ENCODE peak calls at places on chromosomes 4 and X, in four cellular contexts. One of them, this sample, is unnamed.

GRCh38 chrX:134604701-134605271 is 53.5 kb downstream of the PLAC1 start:
- DNase-seq in left cardiac atrium: peak; percentile 35
- DNase-seq in foreskin fibroblast: no peak
- DNase-seq in GM03348: peak; percentile 11
- DNase-seq in this sample: no peak

GRCh38 chr4:86432552-86433134 is 72.8 kb upstream of the MAPK10 start:
- DNase-seq in left cardiac atrium: no peak
- DNase-seq in foreskin fibroblast: no peak
- DNase-seq in GM03348: no peak
- DNase-seq in this sample: no peak

GRCh38 chr4:54545663-54546424 is 111.9 kb upstream of the KIT start:
- DNase-seq in left cardiac atrium: no peak
- DNase-seq in foreskin fibroblast: no peak
- DNase-seq in GM03348: no peak
- DNase-seq in this sample: no peak

GRCh38 chrX:97267916-97268680 is 384.4 kb downstream of the RPA4 start:
- DNase-seq in left cardiac atrium: no peak
- DNase-seq in foreskin fibroblast: no peak
- DNase-seq in GM03348: peak; percentile 4
- DNase-seq in this sample: no peak

GRCh38 chr4:16225139-16225538 is 1.1 kb downstream of the TAPT1 start:
- DNase-seq in left cardiac atrium: no peak
- DNase-seq in foreskin fibroblast: no peak
- DNase-seq in GM03348: peak; percentile 37
- DNase-seq in this sample: no peak

GRCh38 chrX:39112143-39112542 is 310.9 kb downstream of the MID1IP1 start:
- DNase-seq in left cardiac atrium: no peak
- DNase-seq in foreskin fibroblast: no peak
- DNase-seq in GM03348: no peak
- DNase-seq in this sample: no peak

GRCh38 chr4:964346-965025 is 8.9 kb downstream of the DGKQ start:
- DNase-seq in left cardiac atrium: no peak
- DNase-seq in foreskin fibroblast: no peak
- DNase-seq in GM03348: no peak
- DNase-seq in this sample: no peak

GRCh38 chr4:7256989-7257810 is 64.9 kb downstream of the SORCS2 start:
- DNase-seq in left cardiac atrium: peak; percentile 62
- DNase-seq in foreskin fibroblast: no peak
- DNase-seq in GM03348: peak; percentile 45
- DNase-seq in this sample: peak; percentile 91

GRCh38 chr4:44869222-44869882 is 143.0 kb upstream of the GNPDA2 start:
- DNase-seq in left cardiac atrium: no peak
- DNase-seq in foreskin fibroblast: no peak
- DNase-seq in GM03348: no peak
- DNase-seq in this sample: no peak

GRCh38 chr4:6535329-6535692 is 39.7 kb upstream of the MAN2B2 start:
- DNase-seq in left cardiac atrium: no peak
- DNase-seq in foreskin fibroblast: no peak
- DNase-seq in GM03348: no peak
- DNase-seq in this sample: no peak

GRCh38 chr4:42904986-42905385 is 12.5 kb downstream of the GRXCR1 start:
- DNase-seq in left cardiac atrium: no peak
- DNase-seq in foreskin fibroblast: no peak
- DNase-seq in GM03348: no peak
- DNase-seq in this sample: no peak

GRCh38 chr4:147479817-147480216 is 1.1 kb upstream of the EDNRA start:
- DNase-seq in left cardiac atrium: peak; percentile 47
- DNase-seq in foreskin fibroblast: no peak
- DNase-seq in GM03348: peak; percentile 45
- DNase-seq in this sample: no peak

GRCh38 chr4:86220137-86220536 is 139.7 kb downstream of the MAPK10 start:
- DNase-seq in left cardiac atrium: no peak
- DNase-seq in foreskin fibroblast: peak; percentile 15
- DNase-seq in GM03348: no peak
- DNase-seq in this sample: no peak

GRCh38 chr4:180617203-180617602 is 1626.0 kb upstream of the TENM3 start:
- DNase-seq in left cardiac atrium: no peak
- DNase-seq in foreskin fibroblast: no peak
- DNase-seq in GM03348: no peak
- DNase-seq in this sample: no peak

GRCh38 chr4:123449780-123450179 is 53.2 kb downstream of the SPRY1 start:
- DNase-seq in left cardiac atrium: no peak
- DNase-seq in foreskin fibroblast: peak; percentile 32
- DNase-seq in GM03348: no peak
- DNase-seq in this sample: no peak

GRCh38 chrX:153599192-153600031 is 473 bp upstream of the CCNQ start:
- DNase-seq in left cardiac atrium: peak; percentile 91
- DNase-seq in foreskin fibroblast: peak; percentile 86
- DNase-seq in GM03348: peak; percentile 97
- DNase-seq in this sample: peak; percentile 94

GRCh38 chr4:72500214-72500613 is 68.8 kb downstream of the ADAMTS3 start:
- DNase-seq in left cardiac atrium: no peak
- DNase-seq in foreskin fibroblast: no peak
- DNase-seq in GM03348: no peak
- DNase-seq in this sample: no peak

GRCh38 chr4:74065115-74065642 is 26.7 kb upstream of the CXCL3 start:
- DNase-seq in left cardiac atrium: no peak
- DNase-seq in foreskin fibroblast: no peak
- DNase-seq in GM03348: no peak
- DNase-seq in this sample: no peak

GRCh38 chr4:82975792-82976191 is 34.8 kb downstream of the LIN54 start:
- DNase-seq in left cardiac atrium: no peak
- DNase-seq in foreskin fibroblast: no peak
- DNase-seq in GM03348: no peak
- DNase-seq in this sample: no peak

GRCh38 chr4:3859571-3859970 is 93.4 kb downstream of the ADRA2C start:
- DNase-seq in left cardiac atrium: peak; percentile 3
- DNase-seq in foreskin fibroblast: no peak
- DNase-seq in GM03348: no peak
- DNase-seq in this sample: no peak

GRCh38 chrX:63471004-63471403 is 119.9 kb upstream of the SPIN4 start:
- DNase-seq in left cardiac atrium: no peak
- DNase-seq in foreskin fibroblast: no peak
- DNase-seq in GM03348: no peak
- DNase-seq in this sample: no peak

GRCh38 chr4:139728840-139729239 is 63.2 kb downstream of the MGST2 start:
- DNase-seq in left cardiac atrium: no peak
- DNase-seq in foreskin fibroblast: no peak
- DNase-seq in GM03348: no peak
- DNase-seq in this sample: no peak

GRCh38 chrX:153075366-153075765 is 3.1 kb downstream of the PNMA6A start:
- DNase-seq in left cardiac atrium: no peak
- DNase-seq in foreskin fibroblast: no peak
- DNase-seq in GM03348: no peak
- DNase-seq in this sample: no peak

GRCh38 chr4:173367285-173367684 is 3.5 kb upstream of the SAP30 start:
- DNase-seq in left cardiac atrium: no peak
- DNase-seq in foreskin fibroblast: peak; percentile 21
- DNase-seq in GM03348: no peak
- DNase-seq in this sample: no peak

GRCh38 chr4:24646777-24647460 is 62.6 kb upstream of the DHX15 start:
- DNase-seq in left cardiac atrium: no peak
- DNase-seq in foreskin fibroblast: no peak
- DNase-seq in GM03348: no peak
- DNase-seq in this sample: no peak

GRCh38 chr4:138890921-138891570 is 124.5 kb upstream of the NOCT start:
- DNase-seq in left cardiac atrium: no peak
- DNase-seq in foreskin fibroblast: no peak
- DNase-seq in GM03348: no peak
- DNase-seq in this sample: no peak

GRCh38 chrX:70922776-70923473 is 8.0 kb downstream of the SLC7A3 start:
- DNase-seq in left cardiac atrium: no peak
- DNase-seq in foreskin fibroblast: no peak
- DNase-seq in GM03348: no peak
- DNase-seq in this sample: no peak

GRCh38 chr4:38314663-38315062 is 349.3 kb upstream of the KLF3 start:
- DNase-seq in left cardiac atrium: no peak
- DNase-seq in foreskin fibroblast: no peak
- DNase-seq in GM03348: no peak
- DNase-seq in this sample: no peak

GRCh38 chr4:52823478-52824092 is 38.5 kb upstream of the RASL11B start:
- DNase-seq in left cardiac atrium: no peak
- DNase-seq in foreskin fibroblast: no peak
- DNase-seq in GM03348: no peak
- DNase-seq in this sample: no peak

GRCh38 chrX:10615931-10616780 is 4.2 kb downstream of the MID1 start:
- DNase-seq in left cardiac atrium: peak; percentile 37
- DNase-seq in foreskin fibroblast: peak; percentile 41
- DNase-seq in GM03348: peak; percentile 41
- DNase-seq in this sample: peak; percentile 72

GRCh38 chrX:7891928-7892327 is 35.3 kb downstream of the PNPLA4 start:
- DNase-seq in left cardiac atrium: peak; percentile 24
- DNase-seq in foreskin fibroblast: no peak
- DNase-seq in GM03348: no peak
- DNase-seq in this sample: no peak

GRCh38 chr4:155794589-155794988 is 35.8 kb downstream of the GUCY1B1 start:
- DNase-seq in left cardiac atrium: no peak
- DNase-seq in foreskin fibroblast: no peak
- DNase-seq in GM03348: no peak
- DNase-seq in this sample: no peak

GRCh38 chr4:125994024-125994423 is 679.3 kb downstream of the FAT4 start:
- DNase-seq in left cardiac atrium: no peak
- DNase-seq in foreskin fibroblast: peak; percentile 1
- DNase-seq in GM03348: peak; percentile 6
- DNase-seq in this sample: no peak

GRCh38 chr4:87042221-87042620 is 107.4 kb downstream of the AFF1 start:
- DNase-seq in left cardiac atrium: no peak
- DNase-seq in foreskin fibroblast: no peak
- DNase-seq in GM03348: no peak
- DNase-seq in this sample: no peak

GRCh38 chr4:151215295-151215694 is 61.7 kb upstream of the PRSS48 start:
- DNase-seq in left cardiac atrium: no peak
- DNase-seq in foreskin fibroblast: no peak
- DNase-seq in GM03348: no peak
- DNase-seq in this sample: no peak

GRCh38 chr4:87007345-87008181 is 72.8 kb downstream of the AFF1 start:
- DNase-seq in left cardiac atrium: peak; percentile 60
- DNase-seq in foreskin fibroblast: no peak
- DNase-seq in GM03348: peak; percentile 40
- DNase-seq in this sample: peak; percentile 88

GRCh38 chrX:149570668-149571067 is 16.6 kb downstream of the MAGEA9B start:
- DNase-seq in left cardiac atrium: no peak
- DNase-seq in foreskin fibroblast: peak; percentile 39
- DNase-seq in GM03348: peak; percentile 26
- DNase-seq in this sample: no peak

GRCh38 chrX:46218373-46218772 is 326.8 kb downstream of the ZNF674 start:
- DNase-seq in left cardiac atrium: no peak
- DNase-seq in foreskin fibroblast: no peak
- DNase-seq in GM03348: no peak
- DNase-seq in this sample: no peak

GRCh38 chr4:15702941-15703403 is at the start of gene BST1:
- DNase-seq in left cardiac atrium: peak; percentile 82
- DNase-seq in foreskin fibroblast: peak; percentile 45
- DNase-seq in GM03348: peak; percentile 64
- DNase-seq in this sample: peak; percentile 82

GRCh38 chrX:8636442-8636841 is 95.5 kb downstream of the ANOS1 start:
- DNase-seq in left cardiac atrium: no peak
- DNase-seq in foreskin fibroblast: no peak
- DNase-seq in GM03348: no peak
- DNase-seq in this sample: no peak